ENCODE peak calls at places on chromosome 22, in eight cellular contexts. S, T, W, O, P, Q, D and J are unnamed samples.

GRCh38 chr22:36963302-36963701 is 49.9 kb downstream of the CSF2RB start:
- DNase-seq in O (no peak), S (no peak), T (no peak), W (no peak), P (no peak), D (no peak), Q (no peak), J (no peak)

GRCh38 chr22:37806409-37807338 is 1.1 kb upstream of the GCAT start:
- DNase-seq in O (peak), S (no peak), T (no peak), P (peak), Q (no peak), D (no peak), W (no peak), J (peak)

GRCh38 chr22:44693756-44694155 is 8.2 kb upstream of the PRR5 start:
- DNase-seq in T (no peak), O (no peak), Q (no peak), P (no peak), D (no peak), S (no peak), W (no peak), J (no peak)

GRCh38 chr22:27918351-27919221 is 470 bp downstream of the PITPNB start:
- DNase-seq in Q (no peak), O (peak), W (peak), T (peak), S (peak), P (peak), D (peak), J (peak)

GRCh38 chr22:16969508-16970327 is 38.3 kb downstream of the GAB4 start:
- DNase-seq in D (no peak), Q (no peak), S (no peak), O (no peak), T (no peak), P (no peak), W (no peak), J (no peak)

GRCh38 chr22:30433773-30434172 is 8.2 kb downstream of the MTFP1 start:
- DNase-seq in S (no peak), T (no peak), D (no peak), Q (no peak), O (no peak), W (no peak), P (no peak), J (no peak)

GRCh38 chr22:33049125-33049729 is 9.0 kb downstream of the SYN3 start:
- DNase-seq in W (peak), Q (no peak), S (peak), O (peak), T (peak), D (peak), P (peak), J (peak)

GRCh38 chr22:35202376-35202775 is 54.9 kb upstream of the HMGXB4 start:
- DNase-seq in P (no peak), O (no peak), W (no peak), Q (no peak), S (no peak), T (no peak), D (no peak), J (no peak)

GRCh38 chr22:31537019-31537535 is 40.7 kb downstream of the SFI1 start:
- DNase-seq in W (peak), P (peak), D (no peak), Q (no peak), T (no peak), O (no peak), S (no peak), J (no peak)

GRCh38 chr22:29766632-29767288 is at the start of gene ZMAT5:
- DNase-seq in T (peak), W (peak), P (peak), Q (peak), S (peak), D (peak), O (peak), J (peak)

GRCh38 chr22:30288414-30289125 is 735 bp downstream of the CASTOR1 start:
- DNase-seq in Q (no peak), P (no peak), T (no peak), O (no peak), D (no peak), S (no peak), W (no peak), J (no peak)

GRCh38 chr22:18148508-18148965 is 1.4 kb upstream of the USP18 start:
- DNase-seq in T (no peak), W (no peak), Q (no peak), P (no peak), O (no peak), S (no peak), D (no peak), J (no peak)

GRCh38 chr22:29244785-29245625 is 22.8 kb downstream of the RHBDD3 start:
- DNase-seq in S (no peak), T (no peak), P (no peak), W (no peak), Q (no peak), O (no peak), D (no peak), J (no peak)

GRCh38 chr22:49107561-49107960 is 720.1 kb downstream of the BRD1 start:
- DNase-seq in D (no peak), Q (no peak), O (no peak), S (no peak), T (no peak), P (no peak), W (no peak), J (no peak)

GRCh38 chr22:17120281-17120680 is 879 bp downstream of the TMEM121B start:
- DNase-seq in T (no peak), S (no peak), O (peak), D (peak), W (peak), P (peak), Q (no peak), J (peak)

GRCh38 chr22:16815073-16815472 is 10.1 kb downstream of the XKR3 start:
- DNase-seq in T (no peak), W (no peak), S (no peak), D (no peak), O (no peak), P (no peak), Q (no peak), J (no peak)

GRCh38 chr22:22074634-22075381 is 92.2 kb upstream of the TOP3B start:
- DNase-seq in T (no peak), D (no peak), S (no peak), P (no peak), O (no peak), W (no peak), Q (no peak), J (peak)

GRCh38 chr22:22786301-22787115 is 101.1 kb upstream of the IGLL5 start:
- DNase-seq in T (no peak), P (no peak), W (no peak), Q (peak), S (no peak), O (no peak), D (no peak), J (no peak)

GRCh38 chr22:39150848-39151215 is 1.6 kb downstream of the CBX7 start:
- DNase-seq in W (no peak), T (no peak), S (no peak), D (no peak), O (no peak), P (no peak), Q (no peak), J (no peak)

GRCh38 chr22:28710889-28711285 is 30.7 kb downstream of the CHEK2 start:
- DNase-seq in T (no peak), O (no peak), Q (no peak), W (no peak), D (no peak), S (no peak), P (peak), J (no peak)